ENCODE peak calls at places on chromosomes 7 and 10, in four cellular contexts. One of them, this sample, is unnamed.

GRCh38 chr7:95798401-95798930 is 26.1 kb downstream of the DYNC1I1 start:
- DNase-seq in cardiac muscle cell: no peak
- DNase-seq in foreskin fibroblast: peak; percentile 2
- DNase-seq in fibroblast of lung: peak; percentile 4
- DNase-seq in this sample: no peak

GRCh38 chr10:102150970-102151773 is 1.0 kb upstream of the NOLC1 start:
- DNase-seq in cardiac muscle cell: peak; percentile 62
- DNase-seq in foreskin fibroblast: peak; percentile 82
- DNase-seq in fibroblast of lung: peak; percentile 42
- DNase-seq in this sample: peak; percentile 37

GRCh38 chr10:14573666-14574261 is 200.9 kb downstream of the FAM107B start:
- DNase-seq in cardiac muscle cell: peak; percentile 38
- DNase-seq in foreskin fibroblast: peak; percentile 72
- DNase-seq in fibroblast of lung: peak; percentile 73
- DNase-seq in this sample: no peak

GRCh38 chr7:25208525-25209221 is 19.6 kb downstream of the NPVF start:
- DNase-seq in cardiac muscle cell: no peak
- DNase-seq in foreskin fibroblast: no peak
- DNase-seq in fibroblast of lung: no peak
- DNase-seq in this sample: no peak

GRCh38 chr10:75648854-75649253 is 217.4 kb downstream of the LRMDA start:
- DNase-seq in cardiac muscle cell: no peak
- DNase-seq in foreskin fibroblast: no peak
- DNase-seq in fibroblast of lung: no peak
- DNase-seq in this sample: no peak

GRCh38 chr7:131244259-131244852 is 83.3 kb upstream of the MKLN1 start:
- DNase-seq in cardiac muscle cell: peak; percentile 85
- DNase-seq in foreskin fibroblast: peak; percentile 97
- DNase-seq in fibroblast of lung: peak; percentile 94
- DNase-seq in this sample: peak; percentile 85

GRCh38 chr7:96826089-96826488 is 116.4 kb upstream of the SEM1 start:
- DNase-seq in cardiac muscle cell: no peak
- DNase-seq in foreskin fibroblast: no peak
- DNase-seq in fibroblast of lung: no peak
- DNase-seq in this sample: no peak

GRCh38 chr7:12031638-12032037 is 179.5 kb upstream of the TMEM106B start:
- DNase-seq in cardiac muscle cell: peak; percentile 57
- DNase-seq in foreskin fibroblast: peak; percentile 40
- DNase-seq in fibroblast of lung: peak; percentile 41
- DNase-seq in this sample: peak; percentile 53

GRCh38 chr7:45130910-45131309 is 19.4 kb upstream of the TBRG4 start:
- DNase-seq in cardiac muscle cell: no peak
- DNase-seq in foreskin fibroblast: no peak
- DNase-seq in fibroblast of lung: no peak
- DNase-seq in this sample: no peak

GRCh38 chr10:30503700-30504462 is 69.9 kb downstream of the MAP3K8 start:
- DNase-seq in cardiac muscle cell: peak; percentile 84
- DNase-seq in foreskin fibroblast: no peak
- DNase-seq in fibroblast of lung: no peak
- DNase-seq in this sample: no peak

GRCh38 chr10:70106958-70107791 is 25.4 kb downstream of the AIFM2 start:
- DNase-seq in cardiac muscle cell: no peak
- DNase-seq in foreskin fibroblast: no peak
- DNase-seq in fibroblast of lung: no peak
- DNase-seq in this sample: no peak

GRCh38 chr7:140168816-140169215 is 8.0 kb downstream of the KDM7A start:
- DNase-seq in cardiac muscle cell: no peak
- DNase-seq in foreskin fibroblast: no peak
- DNase-seq in fibroblast of lung: no peak
- DNase-seq in this sample: no peak

GRCh38 chr7:1572111-1572510 is 2.3 kb upstream of the PSMG3 start:
- DNase-seq in cardiac muscle cell: no peak
- DNase-seq in foreskin fibroblast: no peak
- DNase-seq in fibroblast of lung: no peak
- DNase-seq in this sample: no peak
- H3K4me3 ChIP-seq in cardiac muscle cell: no peak overlapping the region
- H3K4me3 ChIP-seq in foreskin fibroblast: no peak overlapping the region
- H3K4me3 ChIP-seq in fibroblast of lung: no peak overlapping the region
- H3K4me3 ChIP-seq in this sample: no peak overlapping the region

DNA sequence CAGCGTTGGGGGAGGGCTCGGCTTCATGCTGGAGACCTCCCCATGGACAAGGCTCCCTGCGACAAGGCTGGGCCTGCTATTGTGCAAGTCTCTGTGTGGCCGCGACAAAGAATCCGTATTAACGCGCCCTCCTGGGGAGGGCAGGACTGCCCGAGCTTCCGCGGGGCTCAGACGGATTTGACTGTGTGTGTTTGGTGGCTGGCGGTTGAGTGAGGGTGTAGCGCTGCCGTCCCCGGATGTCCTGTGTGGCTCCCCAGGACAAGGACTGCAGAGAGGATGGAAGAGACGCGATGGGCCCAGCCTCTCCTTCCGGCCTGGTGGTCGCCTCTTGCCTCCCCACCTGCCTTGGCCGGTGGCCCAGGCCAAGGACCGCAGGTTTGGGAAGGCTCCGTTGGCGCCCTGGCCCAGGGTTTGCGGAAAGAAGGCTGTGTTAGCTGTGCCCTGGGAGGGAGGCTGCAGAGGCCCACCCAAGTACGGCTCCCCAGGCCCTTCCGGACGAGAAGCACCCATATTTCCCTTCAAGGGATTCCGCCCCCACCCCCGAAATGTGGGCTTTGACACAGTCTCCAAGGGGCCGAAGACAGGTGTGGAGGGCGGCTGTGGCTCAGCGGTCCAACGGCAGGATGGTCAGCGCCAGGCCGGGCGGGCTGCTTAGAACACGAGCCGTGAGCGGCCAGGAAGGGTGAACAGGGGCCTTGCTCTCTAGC is 2.3 kb downstream of the UNCX start:
- DNase-seq in cardiac muscle cell: no peak
- DNase-seq in foreskin fibroblast: no peak
- DNase-seq in fibroblast of lung: no peak
- DNase-seq in this sample: no peak
- H3K4me3 ChIP-seq in cardiac muscle cell: peak overlapping the region; percentile 0
- H3K4me3 ChIP-seq in foreskin fibroblast: no peak overlapping the region
- H3K4me3 ChIP-seq in fibroblast of lung: no peak overlapping the region
- H3K4me3 ChIP-seq in this sample: no peak overlapping the region

GRCh38 chr7:100866721-100867039 is 507 bp upstream of the TRIP6 start:
- DNase-seq in cardiac muscle cell: no peak
- DNase-seq in foreskin fibroblast: no peak
- DNase-seq in fibroblast of lung: no peak
- DNase-seq in this sample: no peak
- H3K4me3 ChIP-seq in cardiac muscle cell: peak overlapping the region; percentile 80
- H3K4me3 ChIP-seq in foreskin fibroblast: peak overlapping the region; percentile 94
- H3K4me3 ChIP-seq in fibroblast of lung: peak overlapping the region; percentile 80
- H3K4me3 ChIP-seq in this sample: peak overlapping the region; percentile 92

GRCh38 chr10:130799532-130799931 is 512.0 kb downstream of the TCERG1L start:
- DNase-seq in cardiac muscle cell: no peak
- DNase-seq in foreskin fibroblast: no peak
- DNase-seq in fibroblast of lung: no peak
- DNase-seq in this sample: no peak
- H3K4me3 ChIP-seq in cardiac muscle cell: no peak overlapping the region
- H3K4me3 ChIP-seq in foreskin fibroblast: no peak overlapping the region
- H3K4me3 ChIP-seq in fibroblast of lung: no peak overlapping the region
- H3K4me3 ChIP-seq in this sample: no peak overlapping the region

DNA sequence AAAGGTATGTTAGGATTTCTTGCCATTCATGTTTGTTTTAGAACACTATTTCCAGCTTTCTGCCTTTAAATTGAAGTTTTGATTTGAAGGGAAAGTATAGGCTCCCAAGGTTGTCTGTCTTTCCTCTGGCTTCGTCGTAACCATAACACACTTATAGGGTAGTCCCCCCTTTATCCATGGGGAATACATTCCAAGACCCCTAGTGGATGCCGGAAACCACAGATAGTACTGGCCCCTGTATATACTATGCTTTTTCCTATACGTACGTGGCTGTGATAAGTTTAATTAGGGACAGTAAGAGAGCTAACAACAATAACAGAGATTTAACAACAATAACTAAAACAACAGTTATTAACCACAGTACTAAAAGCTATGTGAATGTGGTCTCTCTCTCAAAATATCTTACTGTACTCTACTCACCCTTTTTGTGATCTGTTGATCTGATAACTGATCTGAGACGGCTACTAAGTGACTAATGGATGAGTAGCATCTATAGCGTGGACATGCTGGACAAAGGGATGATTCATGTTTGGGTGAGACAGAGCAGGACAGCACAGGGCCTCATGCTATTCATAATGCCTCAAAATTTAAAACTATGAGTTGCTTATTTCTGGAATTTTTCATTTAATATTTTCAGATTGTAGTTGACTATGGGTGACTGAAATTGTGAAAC is 273.1 kb downstream of the AUTS2 start:
- DNase-seq in cardiac muscle cell: peak; percentile 47
- DNase-seq in foreskin fibroblast: peak; percentile 77
- DNase-seq in fibroblast of lung: peak; percentile 30
- DNase-seq in this sample: no peak
- H3K4me3 ChIP-seq in cardiac muscle cell: no peak overlapping the region
- H3K4me3 ChIP-seq in foreskin fibroblast: no peak overlapping the region
- H3K4me3 ChIP-seq in fibroblast of lung: no peak overlapping the region
- H3K4me3 ChIP-seq in this sample: no peak overlapping the region